ENCODE peak calls at places on chromosomes 2 and 18, in eight cellular contexts. R is GM06990, F is astrocyte of the spinal cord, Y is A673, Z is foreskin fibroblast, S is right atrium auricular region, J is BJ, P is heart left ventricle. D is an unnamed sample.

GRCh38 chr2:60140180-60140579 is 413.3 kb downstream of the BCL11A start:
- DNase-seq in R (no peak), F (no peak), Y (no peak), Z (no peak), S (no peak), J (no peak), P (no peak), D (no peak)

GRCh38 chr18:49238433-49239042 is 221.9 kb downstream of the DYM start:
- DNase-seq in R (no peak), F (peak), Y (peak), Z (peak), S (no peak), J (no peak), P (no peak), D (no peak)

GRCh38 chr2:62591491-62591890 is 85.5 kb upstream of the TMEM17 start:
- DNase-seq in R (no peak), F (no peak), Y (no peak), Z (no peak), S (no peak), J (no peak), P (no peak), D (no peak)

GRCh38 chr2:110679337-110679707 is 1.5 kb upstream of the BUB1 start:
- DNase-seq in R (no peak), F (no peak), Y (no peak), Z (peak), S (no peak), J (no peak), P (no peak), D (no peak)

GRCh38 chr2:17043173-17043572 is 377.5 kb upstream of the CYRIA start:
- DNase-seq in R (no peak), F (peak), Y (no peak), Z (peak), S (no peak), J (no peak), P (no peak), D (no peak)

GRCh38 chr18:23585007-23585871 is 1.1 kb downstream of the NPC1 start:
- DNase-seq in R (peak), F (peak), Y (peak), Z (peak), S (no peak), J (no peak), P (no peak), D (no peak)

GRCh38 chr2:237873961-237874551 is 14.6 kb downstream of the RAMP1 start:
- DNase-seq in R (no peak), F (no peak), Y (no peak), Z (no peak), S (no peak), J (no peak), P (no peak), D (no peak)

GRCh38 chr18:22552254-22552653 is 134.5 kb upstream of the CTAGE1 start:
- DNase-seq in R (no peak), F (no peak), Y (no peak), Z (no peak), S (no peak), J (no peak), P (no peak), D (peak)

GRCh38 chr18:7608798-7609197 is 41.7 kb downstream of the PTPRM start:
- DNase-seq in R (no peak), F (no peak), Y (no peak), Z (peak), S (no peak), J (peak), P (peak), D (no peak)

GRCh38 chr2:169828141-169828811 is 1.0 kb downstream of the UBR3 start:
- DNase-seq in R (peak), F (peak), Y (peak), Z (peak), S (no peak), J (no peak), P (peak), D (no peak)

GRCh38 chr2:27059141-27059820 is 7.8 kb downstream of the AGBL5 start:
- DNase-seq in R (no peak), F (no peak), Y (no peak), Z (no peak), S (no peak), J (no peak), P (no peak), D (no peak)

GRCh38 chr2:127719301-127720218 is 18.3 kb downstream of the SFT2D3 start:
- DNase-seq in R (no peak), F (no peak), Y (no peak), Z (no peak), S (no peak), J (no peak), P (no peak), D (no peak)

GRCh38 chr2:239002960-239003932 is 155.4 kb downstream of the TWIST2 start:
- DNase-seq in R (no peak), F (peak), Y (peak), Z (peak), S (no peak), J (peak), P (no peak), D (no peak)

GRCh38 chr2:14015113-14015512 is 617.4 kb upstream of the LRATD1 start:
- DNase-seq in R (no peak), F (no peak), Y (no peak), Z (no peak), S (no peak), J (no peak), P (no peak), D (no peak)

GRCh38 chr2:62940697-62941096 is 109.9 kb upstream of the OTX1 start:
- DNase-seq in R (no peak), F (no peak), Y (no peak), Z (no peak), S (no peak), J (no peak), P (no peak), D (no peak)

GRCh38 chr2:227804970-227805369 is 8.7 kb upstream of the CCL20 start:
- DNase-seq in R (no peak), F (peak), Y (peak), Z (peak), S (no peak), J (no peak), P (no peak), D (no peak)

GRCh38 chr2:215218587-215219577 is 80.5 kb upstream of the ABCA12 start:
- DNase-seq in R (no peak), F (no peak), Y (peak), Z (peak), S (no peak), J (no peak), P (no peak), D (no peak)

GRCh38 chr18:3148930-3149535 is 70.7 kb downstream of the MYOM1 start:
- DNase-seq in R (no peak), F (no peak), Y (peak), Z (peak), S (no peak), J (no peak), P (no peak), D (no peak)

GRCh38 chr2:138906549-138906948 is 126.4 kb upstream of the NXPH2 start:
- DNase-seq in R (no peak), F (no peak), Y (no peak), Z (no peak), S (no peak), J (no peak), P (no peak), D (no peak)

GRCh38 chr2:76274154-76274553 is 563.4 kb upstream of the GCFC2 start:
- DNase-seq in R (no peak), F (no peak), Y (no peak), Z (no peak), S (no peak), J (no peak), P (no peak), D (no peak)

GRCh38 chr2:120617055-120617454 is 118.6 kb upstream of the GLI2 start:
- DNase-seq in R (no peak), F (no peak), Y (no peak), Z (peak), S (no peak), J (no peak), P (no peak), D (no peak)

GRCh38 chr2:96306370-96306769 is 1.0 kb upstream of the SNRNP200 start:
- DNase-seq in R (no peak), F (no peak), Y (no peak), Z (peak), S (no peak), J (no peak), P (no peak), D (no peak)

GRCh38 chr2:158405341-158405740 is 51.2 kb downstream of the CCDC148 start:
- DNase-seq in R (no peak), F (no peak), Y (no peak), Z (no peak), S (no peak), J (no peak), P (no peak), D (no peak)

GRCh38 chr2:3516831-3517230 is 2.5 kb downstream of the ADI1 start:
- DNase-seq in R (no peak), F (no peak), Y (no peak), Z (no peak), S (peak), J (no peak), P (no peak), D (no peak)

GRCh38 chr2:19575618-19576017 is 217.2 kb upstream of the OSR1 start:
- DNase-seq in R (no peak), F (peak), Y (no peak), Z (peak), S (no peak), J (peak), P (no peak), D (no peak)

GRCh38 chr2:188975497-188976102 is 1.4 kb downstream of the COL3A1 start:
- DNase-seq in R (no peak), F (peak), Y (peak), Z (peak), S (no peak), J (peak), P (peak), D (no peak)

GRCh38 chr2:188979119-188979729 is 5.1 kb downstream of the COL3A1 start:
- DNase-seq in R (no peak), F (no peak), Y (no peak), Z (peak), S (no peak), J (no peak), P (no peak), D (no peak)

GRCh38 chr2:188979730-188980123 is 5.6 kb downstream of the COL3A1 start:
- DNase-seq in R (no peak), F (no peak), Y (no peak), Z (no peak), S (no peak), J (no peak), P (no peak), D (no peak)

GRCh38 chr2:188976545-188977268 is 2.5 kb downstream of the COL3A1 start:
- DNase-seq in R (no peak), F (peak), Y (peak), Z (peak), S (no peak), J (no peak), P (no peak), D (no peak)

GRCh38 chr2:188978291-188979081 is 4.3 kb downstream of the COL3A1 start:
- DNase-seq in R (peak), F (peak), Y (peak), Z (peak), S (no peak), J (peak), P (peak), D (no peak)
- TF ChIP-seq CTCF in R (no peak), F (peak), Y (peak), Z (peak), S (no peak), J (peak), P (no peak), D (peak)

DNA sequence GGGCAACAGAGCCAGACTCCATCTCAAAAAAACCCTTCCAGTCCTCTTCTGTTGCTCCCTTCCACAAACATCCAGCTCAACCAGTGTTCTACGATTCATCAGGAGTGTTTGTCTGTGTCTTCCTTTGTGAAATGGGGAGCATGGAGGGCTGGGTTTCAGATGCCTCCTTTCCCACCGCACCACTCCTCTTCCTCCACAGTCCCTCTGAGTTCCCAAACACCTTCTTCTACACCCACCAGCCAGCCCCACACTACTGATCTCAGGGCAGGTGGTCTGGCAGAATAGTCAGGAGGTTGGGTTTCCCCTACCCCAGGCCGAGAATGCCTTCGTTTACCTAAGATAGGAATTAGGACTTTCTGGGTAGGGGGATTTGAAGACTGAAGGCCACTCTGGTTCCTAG is 36.9 kb downstream of the NGEF start:
- DNase-seq in R (no peak), F (no peak), Y (no peak), Z (no peak), S (no peak), J (no peak), P (no peak), D (no peak)
- H3K4me3 ChIP-seq in R (no peak), F (no peak), Y (no peak), Z (no peak), S (no peak), J (no peak), P (no peak), D (no peak)

GRCh38 chr2:241615041-241615440 is 21.9 kb downstream of the THAP4 start:
- DNase-seq in R (no peak), F (no peak), Y (no peak), Z (no peak), S (no peak), J (no peak), P (no peak), D (no peak)

GRCh38 chr2:241618296-241618805 is 18.6 kb downstream of the THAP4 start:
- DNase-seq in R (no peak), F (no peak), Y (no peak), Z (no peak), S (no peak), J (no peak), P (no peak), D (no peak)

GRCh38 chr2:241615522-241616052 is 21.4 kb downstream of the THAP4 start:
- DNase-seq in R (no peak), F (no peak), Y (no peak), Z (no peak), S (no peak), J (no peak), P (no peak), D (no peak)

GRCh38 chr2:241617431-241618154 is 19.4 kb downstream of the THAP4 start:
- DNase-seq in R (no peak), F (peak), Y (peak), Z (no peak), S (no peak), J (no peak), P (peak), D (no peak)

DNA sequence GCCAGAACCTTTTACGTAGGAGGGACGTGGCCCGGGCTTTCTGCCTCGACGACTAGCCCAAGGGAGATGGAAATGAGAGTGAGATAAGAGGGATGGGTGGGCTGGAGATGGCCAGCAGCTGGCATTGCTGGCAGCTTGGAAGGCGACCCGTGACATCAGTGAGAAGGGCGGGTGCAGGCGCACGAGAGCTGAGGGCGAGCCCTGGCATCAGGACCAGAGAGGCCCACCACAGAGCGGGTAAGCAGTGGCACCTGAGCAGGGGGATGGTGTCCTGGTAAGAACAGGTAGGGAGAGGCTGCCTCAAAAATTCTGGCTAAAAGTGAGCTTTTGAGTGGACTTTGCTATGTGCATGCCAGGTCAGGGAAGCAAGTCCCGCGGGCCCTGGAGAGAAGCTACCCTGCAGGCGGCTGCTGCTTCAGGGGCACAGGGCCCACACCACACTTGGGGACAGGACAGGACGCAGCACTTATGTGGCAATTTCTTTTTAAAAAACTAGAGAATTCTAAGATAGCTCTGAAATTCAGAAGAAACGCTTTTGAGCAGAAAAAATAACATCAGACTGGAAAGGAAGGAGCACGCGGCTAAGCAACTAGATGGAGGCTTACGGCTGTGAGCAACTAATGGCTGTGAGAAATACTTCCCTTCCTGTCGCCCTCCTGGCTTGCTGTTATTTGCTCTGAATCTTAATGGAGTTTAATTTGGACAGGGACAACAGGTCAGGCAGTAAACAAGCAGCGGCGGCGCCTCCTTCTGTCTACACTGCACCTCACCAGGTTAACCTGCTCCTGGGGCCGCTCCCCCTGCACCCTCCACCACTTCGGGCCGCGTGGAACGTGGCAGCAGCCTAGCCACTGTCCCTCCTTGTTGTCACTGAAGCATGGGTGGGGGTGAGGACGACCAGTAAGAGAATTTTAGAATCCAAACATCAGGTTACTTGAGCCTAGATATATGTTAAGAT is 20.5 kb downstream of the THAP4 start:
- DNase-seq in R (no peak), F (no peak), Y (no peak), Z (no peak), S (no peak), J (no peak), P (no peak), D (no peak)
- TF ChIP-seq CTCF in R (no peak), F (no peak), Y (no peak), Z (no peak), S (no peak), J (no peak), P (no peak), D (no peak)

GRCh38 chr2:54725343-54726099 is 2.1 kb downstream of the EML6 start:
- DNase-seq in R (no peak), F (no peak), Y (no peak), Z (peak), S (no peak), J (no peak), P (no peak), D (no peak)
- H3K4me3 ChIP-seq in R (no peak), F (peak), Y (peak), Z (peak), S (peak), J (no peak), P (peak), D (peak)

DNA sequence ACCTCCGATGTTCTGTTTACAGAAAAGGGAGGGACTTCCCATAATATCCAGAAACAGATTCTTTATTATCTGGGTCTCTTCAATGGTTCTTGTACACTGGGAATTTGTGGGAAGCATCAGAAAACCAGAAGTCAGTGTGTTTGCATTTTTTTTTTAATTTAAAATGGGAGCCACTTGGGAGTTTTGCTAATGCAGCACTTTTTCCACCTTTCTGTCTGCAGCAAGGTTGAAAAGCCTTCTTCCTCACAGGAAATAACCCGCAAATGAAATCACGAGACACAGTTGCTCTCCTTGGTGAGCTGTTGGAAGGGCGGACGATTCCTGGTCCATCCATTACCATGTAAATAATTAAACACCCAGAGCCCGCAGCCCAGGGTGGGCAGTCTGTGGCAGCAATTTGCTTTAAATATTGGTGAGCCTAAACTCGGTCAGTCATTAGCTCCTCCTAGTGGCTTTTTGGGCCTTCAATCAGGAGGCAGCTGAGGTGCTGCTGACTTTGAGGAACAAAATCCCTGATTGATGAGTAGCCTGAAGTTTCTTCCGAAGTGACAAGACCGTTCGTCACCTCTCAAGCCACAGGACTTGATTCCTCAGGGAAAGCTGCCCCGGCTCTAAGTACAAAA is 471.5 kb downstream of the EPHA4 start:
- DNase-seq in R (no peak), F (peak), Y (peak), Z (peak), S (no peak), J (no peak), P (no peak), D (no peak)
- TF ChIP-seq CTCF in R (peak), F (peak), Y (peak), Z (peak), S (no peak), J (peak), P (peak), D (peak)

DNA sequence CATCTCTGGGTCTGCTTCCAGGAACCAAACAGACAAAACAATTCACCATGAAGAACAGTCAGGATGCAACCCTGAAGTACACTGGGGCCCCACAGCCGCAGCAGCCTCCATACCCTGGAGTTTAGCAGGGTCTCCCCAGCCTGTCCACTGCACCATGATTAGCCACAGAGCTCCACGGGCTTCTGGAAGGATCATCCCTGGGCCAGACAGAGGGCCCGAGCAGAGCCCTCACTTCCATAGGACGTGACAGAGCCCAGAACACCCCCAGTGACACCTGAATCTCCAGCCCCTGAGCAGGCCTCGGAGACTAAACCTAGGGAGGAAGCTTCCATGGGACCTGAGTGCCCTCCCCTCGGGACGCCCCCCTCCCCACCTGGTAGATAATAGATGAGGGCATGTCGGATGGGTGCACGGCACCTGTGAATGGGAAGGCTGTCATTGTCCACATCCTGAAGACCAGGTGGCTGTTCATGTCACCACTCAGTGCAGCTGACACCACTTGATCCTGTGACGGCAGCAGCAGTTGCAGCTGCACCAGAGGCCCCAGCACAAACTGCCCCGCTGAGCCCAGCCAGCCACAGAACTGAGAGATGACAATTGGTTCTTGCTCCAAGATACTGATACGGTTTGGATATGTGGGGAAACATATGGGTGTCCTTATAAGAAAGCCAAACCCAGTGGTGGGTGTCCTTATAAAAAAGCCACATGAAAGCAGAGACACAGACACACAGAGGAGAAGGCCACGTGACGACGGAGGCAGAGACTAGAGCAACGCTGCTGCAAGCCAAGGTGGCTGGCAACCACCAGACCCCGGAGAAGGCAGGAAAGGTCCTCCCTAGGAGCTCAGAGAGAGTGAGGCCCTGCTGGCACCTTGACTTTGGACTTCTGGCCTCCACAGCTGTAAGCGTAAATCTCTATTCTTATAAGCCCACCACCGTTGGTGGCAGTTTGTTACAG is 23.2 kb downstream of the KIF1A start:
- DNase-seq in R (no peak), F (no peak), Y (no peak), Z (no peak), S (no peak), J (no peak), P (no peak), D (no peak)
- H3K4me3 ChIP-seq in R (no peak), F (no peak), Y (no peak), Z (no peak), S (no peak), J (no peak), P (no peak), D (no peak)

GRCh38 chr2:235566931-235567495 is 73.2 kb downstream of the AGAP1 start:
- DNase-seq in R (no peak), F (no peak), Y (no peak), Z (no peak), S (no peak), J (no peak), P (no peak), D (no peak)

GRCh38 chr2:235569837-235570236 is 76.0 kb downstream of the AGAP1 start:
- DNase-seq in R (peak), F (no peak), Y (no peak), Z (no peak), S (no peak), J (no peak), P (no peak), D (no peak)

GRCh38 chr2:235568431-235568830 is 74.6 kb downstream of the AGAP1 start:
- DNase-seq in R (no peak), F (no peak), Y (no peak), Z (peak), S (no peak), J (no peak), P (no peak), D (no peak)

GRCh38 chr2:235570256-235570655 is 76.4 kb downstream of the AGAP1 start:
- DNase-seq in R (no peak), F (no peak), Y (no peak), Z (peak), S (no peak), J (peak), P (no peak), D (no peak)

GRCh38 chr2:235567842-235568241 is 74.0 kb downstream of the AGAP1 start:
- DNase-seq in R (no peak), F (no peak), Y (no peak), Z (no peak), S (no peak), J (no peak), P (no peak), D (no peak)
- TF ChIP-seq CTCF in R (no peak), F (no peak), Y (no peak), Z (no peak), S (no peak), J (no peak), P (no peak), D (no peak)

D was measured in retinal pigment epithelial cell.